ENCODE peak calls at places on chromosomes 3 and 15, in four cellular contexts. D is GM12878, B is HuH-7, I is NT2/D1. N is an unnamed sample.

GRCh38 chr3:68033850-68034249 is 379.4 kb upstream of the SUCLG2 start:
- DNase-seq in D (no peak), B (no peak), I (no peak), N (no peak)

GRCh38 chr15:68315495-68316007 is 38.0 kb downstream of the FEM1B start:
- DNase-seq in D (no peak), B (no peak), I (peak; percentile 15), N (peak; percentile 62)

GRCh38 chr3:102092617-102093466 is 243.5 kb downstream of the NFKBIZ start:
- DNase-seq in D (no peak), B (no peak), I (no peak), N (no peak)

GRCh38 chr3:158382479-158382878 is 188.5 kb upstream of the MLF1 start:
- DNase-seq in D (no peak), B (no peak), I (no peak), N (no peak)

GRCh38 chr15:65032823-65033537 is 3.5 kb upstream of the MTFMT start:
- DNase-seq in D (no peak), B (peak; percentile 89), I (peak; percentile 73), N (peak; percentile 92)

GRCh38 chr15:44215594-44215993 is 20.5 kb upstream of the FRMD5 start:
- DNase-seq in D (no peak), B (no peak), I (no peak), N (no peak)

GRCh38 chr15:77185242-77185785 is 114.4 kb upstream of the TSPAN3 start:
- DNase-seq in D (no peak), B (no peak), I (no peak), N (no peak)

GRCh38 chr3:62371735-62372591 is 1.4 kb downstream of the FEZF2 start:
- DNase-seq in D (no peak), B (no peak), I (no peak), N (peak; percentile 64)

GRCh38 chr15:38524156-38524555 is 40.5 kb downstream of the RASGRP1 start:
- DNase-seq in D (no peak), B (no peak), I (no peak), N (no peak)

GRCh38 chr3:162546910-162547309 is 1050.3 kb downstream of the OTOL1 start:
- DNase-seq in D (no peak), B (no peak), I (no peak), N (no peak)

GRCh38 chr15:60932051-60932915 is 296.8 kb downstream of the RORA start:
- DNase-seq in D (no peak), B (no peak), I (no peak), N (no peak)

GRCh38 chr3:129768728-129769127 is 124.8 kb downstream of the TMCC1 start:
- DNase-seq in D (no peak), B (peak; percentile 18), I (no peak), N (no peak)

GRCh38 chr3:187227658-187228258 is 30.5 kb downstream of the RTP1 start:
- DNase-seq in D (no peak), B (no peak), I (no peak), N (no peak)

GRCh38 chr15:31570591-31570990 is 244.0 kb downstream of the KLF13 start:
- DNase-seq in D (no peak), B (no peak), I (no peak), N (no peak)

GRCh38 chr3:32285910-32286309 is 47.4 kb downstream of the CMTM8 start:
- DNase-seq in D (no peak), B (no peak), I (no peak), N (no peak)

GRCh38 chr15:92624401-92624991 is 31.1 kb downstream of the FAM174B start:
- DNase-seq in D (no peak), B (no peak), I (no peak), N (peak; percentile 24)

GRCh38 chr3:143956858-143957257 is 14.8 kb upstream of the DIPK2A start:
- DNase-seq in D (no peak), B (no peak), I (no peak), N (no peak)

GRCh38 chr15:57743424-57743823 is 36.9 kb downstream of the POLR2M start:
- DNase-seq in D (no peak), B (peak; percentile 10), I (no peak), N (peak; percentile 59)